ENCODE peak calls at places on chromosomes 7 and 10, in four cellular contexts. J, N, Y and W are unnamed samples. For H3K27me3, the result is how much of the 10 kb centered on the place peaks cover.

GRCh38 chr7:95718556-95719410 is 53.6 kb upstream of the DYNC1I1 start:
- DNase-seq in J (no peak), Y (no peak), N (no peak), W (no peak)

GRCh38 chr10:22931948-22932347 is 4.1 kb downstream of the ARMC3 start:
- DNase-seq in Y (no peak), J (peak), N (no peak), W (no peak)

GRCh38 chr7:151008511-151009323 is 15.6 kb downstream of the ATG9B start:
- DNase-seq in Y (peak), J (no peak), N (peak), W (no peak)

GRCh38 chr10:80050752-80051151 is 27.7 kb upstream of the TMEM254 start:
- DNase-seq in J (no peak), Y (no peak), N (no peak), W (no peak)

GRCh38 chr10:1654811-1655356 is 82.4 kb downstream of the ADARB2 start:
- DNase-seq in N (no peak), Y (no peak), J (no peak), W (no peak)

GRCh38 chr7:158973440-158973839 is 117.1 kb downstream of the DYNC2I1 start:
- DNase-seq in J (no peak), N (peak), Y (no peak), W (no peak)

GRCh38 chr10:108203905-108204527 is 1039.5 kb upstream of the SORCS1 start:
- DNase-seq in N (no peak), J (no peak), Y (no peak), W (no peak)

GRCh38 chr10:9331583-9332008 is 1277.1 kb downstream of the GATA3 start:
- DNase-seq in N (no peak), J (peak), Y (no peak), W (peak)

GRCh38 chr10:101214446-101215396 is 14.5 kb downstream of the LBX1 start:
- DNase-seq in J (no peak), Y (peak), N (peak), W (peak)

GRCh38 chr10:110498982-110499795 is 1.5 kb downstream of the DUSP5 start:
- DNase-seq in J (peak), N (no peak), Y (no peak), W (peak)

GRCh38 chr10:23100331-23101030 is 5.1 kb downstream of the MSRB2 start:
- DNase-seq in J (no peak), Y (no peak), N (no peak), W (no peak)

GRCh38 chr10:67697646-67698245 is 1.8 kb upstream of the CTNNA3 start:
- DNase-seq in J (peak), Y (no peak), N (no peak), W (peak)

GRCh38 chr7:75613351-75613750 is 121.2 kb downstream of the SPDYE5 start:
- DNase-seq in Y (no peak), N (no peak), J (no peak), W (no peak)

GRCh38 chr7:123431075-123431614 is 103.2 kb downstream of the IQUB start:
- DNase-seq in Y (no peak), N (no peak), J (no peak), W (no peak)

GRCh38 chr10:28179006-28179405 is 123.9 kb downstream of the MPP7 start:
- DNase-seq in N (no peak), J (no peak), Y (no peak), W (no peak)
- H3K4me3 ChIP-seq in N (peak), J (no peak), Y (no peak), W (no peak)

GRCh38 chr7:37690206-37690605 is 6.6 kb downstream of the GPR141 start:
- DNase-seq in J (no peak), N (no peak), Y (no peak), W (no peak)

GRCh38 chr7:37683263-37684120 is at the start of gene GPR141:
- DNase-seq in J (no peak), Y (no peak), N (no peak), W (no peak)

DNA sequence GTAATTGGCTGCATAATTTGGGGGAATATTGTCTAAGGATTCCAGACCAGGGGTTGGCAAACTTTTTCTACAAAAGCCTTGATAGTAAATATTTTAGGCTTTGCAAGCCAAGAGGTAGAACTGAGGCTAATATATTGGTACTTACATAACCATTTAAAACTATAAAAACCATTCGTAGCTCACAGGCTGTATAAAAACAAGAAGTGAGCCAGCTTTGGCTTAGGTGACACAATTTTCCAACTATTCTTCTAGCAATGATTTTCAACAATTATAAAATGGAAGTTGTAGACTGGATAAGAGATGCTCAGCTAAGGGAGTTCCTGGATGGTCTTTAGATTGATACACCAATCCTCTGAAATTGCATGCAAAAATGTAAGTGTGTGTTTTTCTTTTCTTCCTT is 1.4 kb downstream of the GPR141 start:
- DNase-seq in Y (no peak), N (no peak), J (no peak), W (no peak)
- H3K27me3 ChIP-seq in Y (under half), N (under half), J (under half), W (under half)

GRCh38 chr7:108007280-108007679 is 4.3 kb upstream of the LAMB1 start:
- DNase-seq in Y (no peak), N (no peak), J (no peak), W (no peak)

GRCh38 chr7:108002726-108003590 is at the start of gene LAMB1:
- DNase-seq in J (peak), Y (peak), N (peak), W (no peak)

GRCh38 chr7:108001759-108002725 is 919 bp downstream of the LAMB1 start:
- DNase-seq in N (peak), J (no peak), Y (peak), W (no peak)

GRCh38 chr7:108003591-108003935 is 602 bp upstream of the LAMB1 start:
- DNase-seq in J (no peak), N (no peak), Y (no peak), W (no peak)

DNA sequence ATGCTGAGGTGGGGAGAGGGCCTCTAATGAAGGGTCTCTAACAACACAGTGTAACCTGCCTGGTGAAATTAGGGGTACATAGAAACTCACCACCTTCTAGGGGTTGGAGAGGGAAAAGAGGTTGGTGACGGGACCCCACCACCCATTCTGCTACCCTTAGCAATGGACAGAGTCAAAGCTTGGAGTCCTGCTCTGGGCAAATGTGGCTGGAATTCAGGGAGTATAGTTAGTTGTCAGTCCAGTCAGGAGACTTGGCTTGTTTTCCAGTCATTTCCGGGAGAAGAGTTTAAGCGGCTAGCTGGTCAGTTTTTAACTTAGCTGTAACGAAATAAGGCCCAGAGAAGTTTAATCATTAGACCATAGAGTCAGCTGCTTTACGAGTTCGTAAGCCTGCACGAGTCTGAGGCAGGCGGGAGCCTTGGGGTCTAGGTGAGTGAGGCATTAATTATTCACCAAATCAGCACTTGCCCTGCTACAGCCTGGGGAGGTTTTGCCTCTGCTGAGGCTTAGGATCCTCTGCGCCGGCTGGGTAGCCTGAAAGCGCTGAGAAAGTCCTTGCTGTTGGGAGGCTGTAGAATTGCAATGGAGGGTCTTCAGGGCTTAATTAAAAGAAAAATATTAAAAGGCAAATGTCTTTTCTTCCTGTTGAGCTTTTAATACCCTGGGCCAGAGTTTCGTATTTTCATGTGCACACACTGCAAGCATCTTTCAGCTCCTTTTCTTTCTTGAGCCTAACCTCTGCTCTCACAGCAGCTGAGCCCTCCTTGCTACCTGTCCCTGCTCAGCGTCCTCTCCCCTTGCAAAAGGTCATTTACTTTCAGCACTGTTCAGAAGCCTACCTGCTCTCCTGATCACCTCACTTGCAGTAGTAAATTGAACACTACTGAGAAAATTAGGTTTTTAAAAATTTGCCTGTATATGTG is 1.5 kb upstream of the LAMB1 start:
- DNase-seq in Y (no peak), N (no peak), J (peak), W (no peak)
- H3K27ac ChIP-seq in Y (no peak), N (peak), J (peak), W (peak)

GRCh38 chr10:50406457-50407076 is 155.3 kb upstream of the ASAH2 start:
- DNase-seq in J (no peak), N (no peak), Y (no peak), W (no peak)
- H3K4me3 ChIP-seq in J (no peak), N (no peak), Y (no peak), W (no peak)

DNA sequence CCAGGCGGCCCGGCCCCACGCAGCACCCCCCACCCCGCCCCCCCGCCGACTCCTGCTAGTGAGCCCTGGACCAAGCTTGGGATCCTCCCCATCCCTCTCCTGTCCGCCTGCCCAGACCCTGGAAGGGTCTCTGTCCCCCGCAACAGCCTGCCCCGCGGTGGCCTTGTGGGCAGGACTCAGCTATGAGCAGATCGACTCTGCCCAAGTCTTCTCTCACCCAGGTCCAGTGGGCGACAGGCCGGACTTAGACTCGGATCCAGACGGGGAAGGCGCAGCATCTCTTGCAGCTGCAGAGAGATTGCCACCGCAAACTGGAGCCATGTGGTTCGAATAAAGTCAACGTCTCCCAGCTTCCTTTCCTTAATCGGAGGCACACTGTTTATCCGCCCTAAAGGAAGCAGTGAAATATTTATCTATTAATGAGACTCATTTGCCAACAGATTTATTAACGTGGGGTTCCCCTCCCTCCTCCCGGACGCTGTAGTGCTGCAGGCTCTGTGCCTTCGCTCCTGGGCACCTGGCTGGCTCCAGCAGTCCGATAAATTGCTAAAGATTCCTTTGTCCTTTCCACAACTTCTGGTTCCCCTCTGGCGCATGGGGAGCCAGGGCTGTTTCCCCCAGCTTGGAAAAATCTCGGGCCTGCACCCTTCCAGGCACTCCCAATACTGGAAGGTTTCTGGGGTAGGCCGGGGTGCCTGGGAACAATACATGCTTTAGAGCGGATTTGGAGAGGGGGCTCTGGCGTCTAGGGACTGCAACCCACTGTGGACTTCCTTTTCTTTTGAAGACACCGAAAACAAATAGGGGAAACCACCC is 634 bp upstream of the HOXA7 start:
- DNase-seq in Y (no peak), N (no peak), J (no peak), W (no peak)
- H3K27me3 ChIP-seq in Y (under half), N (half or more), J (half or more), W (under half)

GRCh38 chr10:31650010-31650409 is 278.6 kb downstream of the ARHGAP12 start:
- DNase-seq in Y (peak), N (peak), J (peak), W (peak)
- H3K27ac ChIP-seq in Y (peak), N (peak), J (peak), W (no peak)